ENCODE peak calls at places on chromosome 14, in nine cellular contexts. O, U, V, A, E, Z, F, H and X are unnamed samples.

GRCh38 chr14:20614038-20614840 is 23.1 kb upstream of the RNASE12 start:
- DNase-seq in E (peak; percentile 52), U (no peak), H (no peak), V (peak; percentile 85), F (peak; percentile 73), Z (no peak), A (no peak), O (no peak), X (no peak)

GRCh38 chr14:52248057-52248456 is 19.4 kb upstream of the PTGDR start:
- DNase-seq in F (no peak), E (no peak), O (no peak), H (no peak), Z (no peak), V (no peak), U (no peak), A (no peak), X (no peak)

GRCh38 chr14:101404426-101405170 is 156.7 kb upstream of the DIO3 start:
- DNase-seq in U (no peak), H (no peak), V (no peak), Z (no peak), O (no peak), E (peak; percentile 3), F (peak; percentile 50), A (no peak), X (no peak)

GRCh38 chr14:59238242-59238641 is 49.8 kb downstream of the DAAM1 start:
- DNase-seq in U (no peak), F (no peak), Z (no peak), E (no peak), O (no peak), V (no peak), A (no peak), H (no peak), X (no peak)

GRCh38 chr14:66009104-66009503 is 477.1 kb upstream of the CCDC196 start:
- DNase-seq in H (no peak), O (no peak), Z (peak; percentile 12), A (no peak), V (peak; percentile 48), U (no peak), E (no peak), F (peak; percentile 75), X (no peak)

GRCh38 chr14:68386950-68387779 is 405.7 kb downstream of the ZFP36L1 start:
- DNase-seq in V (no peak), A (no peak), E (no peak), O (no peak), Z (peak; percentile 67), F (no peak), U (no peak), H (no peak), X (no peak)

GRCh38 chr14:91754819-91755218 is 22.9 kb upstream of the CATSPERB start:
- DNase-seq in O (no peak), F (no peak), H (no peak), V (peak; percentile 27), E (no peak), U (no peak), A (peak; percentile 47), Z (no peak), X (no peak)

GRCh38 chr14:29741909-29742401 is 185.7 kb downstream of the PRKD1 start:
- DNase-seq in A (no peak), E (no peak), V (no peak), O (no peak), U (no peak), H (no peak), F (no peak), Z (peak; percentile 57), X (no peak)

GRCh38 chr14:57071639-57072038 is 197.1 kb downstream of the EXOC5 start:
- DNase-seq in V (no peak), F (no peak), Z (no peak), A (no peak), U (no peak), H (no peak), E (no peak), O (no peak), X (no peak)

GRCh38 chr14:57066463-57066862 is 202.2 kb downstream of the EXOC5 start:
- DNase-seq in H (no peak), E (no peak), U (no peak), V (no peak), O (no peak), A (no peak), F (no peak), Z (no peak), X (no peak)

GRCh38 chr14:57069702-57070101 is 199.0 kb downstream of the EXOC5 start:
- DNase-seq in V (no peak), Z (no peak), F (no peak), A (no peak), U (no peak), E (no peak), O (no peak), H (no peak), X (no peak)

GRCh38 chr14:57066887-57067513 is 201.7 kb downstream of the EXOC5 start:
- DNase-seq in E (peak; percentile 68), V (peak; percentile 52), Z (peak; percentile 2), H (no peak), F (no peak), U (no peak), A (peak; percentile 48), O (no peak), X (peak; percentile 76)

GRCh38 chr14:57068511-57068910 is 200.2 kb downstream of the EXOC5 start:
- DNase-seq in F (no peak), Z (no peak), O (no peak), E (no peak), A (no peak), V (no peak), H (no peak), U (no peak), X (no peak)
- H3K4me1 ChIP-seq in F (no peaks in the 10 kb centered on the region), Z (no peaks in the 10 kb centered on the region), O (no peaks in the 10 kb centered on the region), E (no peaks in the 10 kb centered on the region), A (no peaks in the 10 kb centered on the region), V (no peaks in the 10 kb centered on the region), H (no peaks in the 10 kb centered on the region), U (no peaks in the 10 kb centered on the region), X (peaks cover 6% of the 10 kb centered on the region)

DNA sequence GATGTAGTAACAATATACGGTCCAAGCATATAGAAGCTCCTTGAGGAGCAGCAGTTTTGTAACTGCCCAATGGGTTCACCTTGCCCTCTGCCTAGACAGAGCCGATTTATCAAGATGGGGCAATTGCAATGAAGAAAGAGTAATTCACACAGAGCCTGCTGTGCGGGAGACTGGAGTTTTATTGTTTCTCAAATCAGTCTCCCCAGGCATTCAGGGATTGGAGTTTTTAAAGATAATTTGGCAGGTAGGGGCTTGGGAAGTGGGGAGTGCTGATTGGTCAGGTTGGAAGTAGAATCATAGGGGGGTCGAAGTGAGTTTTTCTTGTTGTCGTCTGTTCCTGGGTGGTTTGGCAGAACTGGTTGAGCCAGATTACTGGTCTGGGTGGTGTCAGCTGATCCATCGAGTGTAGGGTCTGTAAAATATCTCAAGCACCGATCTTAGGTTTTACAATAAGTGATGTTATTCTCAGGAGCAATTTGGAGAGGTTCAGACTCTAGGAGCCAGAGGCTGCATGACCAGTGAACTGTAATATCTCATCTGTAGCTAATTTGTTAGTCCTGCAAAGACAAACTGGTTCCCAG is 9.6 kb upstream of the SERPINA1 start:
- DNase-seq in O (no peak), V (no peak), U (no peak), Z (no peak), A (no peak), E (no peak), H (no peak), F (no peak), X (no peak)
- H3K4me1 ChIP-seq in O (no peaks in the 10 kb centered on the region), V (no peaks in the 10 kb centered on the region), U (no peaks in the 10 kb centered on the region), Z (no peaks in the 10 kb centered on the region), A (peaks cover 18% of the 10 kb centered on the region), E (no peaks in the 10 kb centered on the region), H (no peaks in the 10 kb centered on the region), F (peaks cover 22% of the 10 kb centered on the region), X (peaks cover 37% of the 10 kb centered on the region)

GRCh38 chr14:90295870-90296516 is 35.7 kb downstream of the NRDE2 start:
- DNase-seq in H (no peak), E (no peak), O (no peak), F (peak; percentile 91), Z (peak; percentile 67), V (no peak), U (no peak), A (no peak), X (no peak)

GRCh38 chr14:90300649-90301048 is 31.1 kb downstream of the NRDE2 start:
- DNase-seq in V (no peak), U (no peak), O (no peak), Z (peak; percentile 24), H (no peak), A (no peak), E (no peak), F (no peak), X (no peak)

GRCh38 chr14:90301122-90301521 is 30.6 kb downstream of the NRDE2 start:
- DNase-seq in O (no peak), Z (no peak), V (no peak), F (peak; percentile 19), E (no peak), U (no peak), A (no peak), H (no peak), X (no peak)

GRCh38 chr14:90299408-90299807 is 32.3 kb downstream of the NRDE2 start:
- DNase-seq in V (no peak), A (no peak), Z (no peak), F (no peak), U (no peak), O (peak; percentile 56), H (peak; percentile 88), E (no peak), X (no peak)

GRCh38 chr14:90298230-90298629 is 33.5 kb downstream of the NRDE2 start:
- DNase-seq in F (no peak), Z (no peak), A (no peak), U (no peak), O (no peak), H (no peak), E (no peak), V (no peak), X (no peak)
- H3K4me1 ChIP-seq in F (peaks cover 13% of the 10 kb centered on the region), Z (peaks cover 3% of the 10 kb centered on the region), A (peaks cover 8% of the 10 kb centered on the region), U (no peaks in the 10 kb centered on the region), O (peaks cover 41% of the 10 kb centered on the region), H (peaks cover 34% of the 10 kb centered on the region), E (peaks cover 12% of the 10 kb centered on the region), V (no peaks in the 10 kb centered on the region), X (no peaks in the 10 kb centered on the region)

GRCh38 chr14:73234586-73235394 is 2.5 kb upstream of the PAPLN start:
- DNase-seq in V (no peak), O (no peak), Z (no peak), E (no peak), U (no peak), F (peak; percentile 45), A (no peak), H (no peak), X (no peak)

GRCh38 chr14:73232984-73233383 is 4.3 kb upstream of the PAPLN start:
- DNase-seq in H (peak; percentile 26), Z (peak; percentile 68), O (no peak), U (no peak), A (no peak), E (no peak), F (peak; percentile 47), V (no peak), X (no peak)

GRCh38 chr14:73235531-73236155 is 1.7 kb upstream of the PAPLN start:
- DNase-seq in U (no peak), F (peak; percentile 85), Z (no peak), H (peak; percentile 22), O (no peak), A (no peak), E (no peak), V (no peak), X (peak; percentile 8)

GRCh38 chr14:73233564-73233963 is 3.7 kb upstream of the PAPLN start:
- DNase-seq in E (no peak), V (no peak), Z (no peak), U (no peak), H (no peak), F (peak; percentile 37), A (no peak), O (no peak), X (no peak)

DNA sequence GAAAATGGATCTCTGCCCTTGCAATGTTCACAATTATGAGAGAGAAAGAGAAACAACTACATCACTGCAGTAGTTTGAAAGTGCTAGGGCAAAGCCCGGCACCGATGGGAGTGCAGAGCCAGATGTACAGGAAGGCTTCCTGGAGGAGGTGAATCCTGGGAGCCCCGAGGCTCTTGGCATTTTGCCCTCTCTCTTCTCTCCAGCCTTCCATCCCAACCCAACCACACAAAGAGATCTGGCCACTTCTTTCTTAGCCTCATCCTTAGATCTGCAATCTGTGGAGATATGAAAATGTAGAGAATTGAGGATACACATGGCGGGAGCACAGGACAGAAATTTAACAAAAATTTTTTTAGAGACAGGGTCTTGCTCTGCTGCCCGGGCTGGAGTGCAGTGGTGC is 3.3 kb upstream of the PAPLN start:
- DNase-seq in H (no peak), V (no peak), O (no peak), E (no peak), F (peak; percentile 78), U (no peak), A (no peak), Z (no peak), X (no peak)
- H3K4me1 ChIP-seq in H (peaks cover 6% of the 10 kb centered on the region), V (peaks cover 52% of the 10 kb centered on the region), O (peaks cover 38% of the 10 kb centered on the region), E (peaks cover 21% of the 10 kb centered on the region), F (peaks cover 11% of the 10 kb centered on the region), U (no peaks in the 10 kb centered on the region), A (peaks cover 7% of the 10 kb centered on the region), Z (peaks cover 20% of the 10 kb centered on the region), X (no peaks in the 10 kb centered on the region)